ENCODE peak calls at places on chromosomes 3 and 15, in five cellular contexts. O, F, L, E and Y are unnamed samples.

GRCh38 chr15:50828610-50829206 is 63.2 kb upstream of the SPPL2A start:
- DNase-seq in O (no peak), F (no peak), L (no peak), E (no peak), Y (peak)

GRCh38 chr3:112514527-112515128 is 15.4 kb upstream of the BTLA start:
- DNase-seq in O (no peak), F (no peak), L (no peak), E (no peak), Y (no peak)

GRCh38 chr15:70169147-70169546 is 71.4 kb upstream of the TLE3 start:
- DNase-seq in O (no peak), F (no peak), L (no peak), E (no peak), Y (no peak)

GRCh38 chr3:38454884-38455638 is 1.4 kb downstream of the ACVR2B start:
- DNase-seq in O (peak), F (no peak), L (peak), E (peak), Y (peak)

GRCh38 chr3:33717616-33717865 is 513 bp downstream of the CLASP2 start:
- DNase-seq in O (peak), F (no peak), L (peak), E (no peak), Y (peak)

GRCh38 chr3:182971637-182972036 is 8.7 kb downstream of the DCUN1D1 start:
- DNase-seq in O (no peak), F (no peak), L (no peak), E (no peak), Y (no peak)

GRCh38 chr15:91302588-91303439 is 202.8 kb downstream of the SV2B start:
- DNase-seq in O (peak), F (no peak), L (no peak), E (no peak), Y (peak)

GRCh38 chr15:67198157-67198754 is 56.2 kb downstream of the AAGAB start:
- DNase-seq in O (no peak), F (no peak), L (no peak), E (no peak), Y (no peak)

GRCh38 chr3:90241481-90241880 is 1134.1 kb downstream of the EPHA3 start:
- DNase-seq in O (no peak), F (no peak), L (no peak), E (no peak), Y (no peak)

GRCh38 chr3:114447545-114447944 is 153.7 kb downstream of the TIGIT start:
- DNase-seq in O (no peak), F (no peak), L (no peak), E (no peak), Y (no peak)

GRCh38 chr3:184560992-184561328 is 625 bp upstream of the EPHB3 start:
- DNase-seq in O (peak), F (no peak), L (no peak), E (no peak), Y (no peak)

GRCh38 chr3:197736010-197736490 is 654 bp downstream of the RUBCN start:
- DNase-seq in O (no peak), F (peak), L (no peak), E (peak), Y (no peak)

GRCh38 chr15:47903369-47903768 is 186.1 kb downstream of the SEMA6D start:
- DNase-seq in O (no peak), F (no peak), L (no peak), E (no peak), Y (no peak)